ENCODE peak calls at places on chromosomes 6 and 20, in ten cellular contexts. O is H1, V is HCT116, R is transverse colon, X is stomach, Y is Panc1, N is endothelial cell of umbilical vein, M is spleen, T is GM23338, Q is suprapubic skin. J is an unnamed sample.

GRCh38 chr6:131754715-131755567 is 44.1 kb upstream of the CTAGE9 start:
- DNase-seq in N (no peak), V (no peak), O (no peak), R (no peak), M (no peak), X (no peak), Y (peak), Q (no peak), T (no peak), J (no peak)

GRCh38 chr20:45189067-45189611 is 14.4 kb downstream of the PI3 start:
- DNase-seq in O (no peak), Q (no peak), R (no peak), V (no peak), N (no peak), T (no peak), Y (no peak), M (no peak), X (no peak), J (no peak)

GRCh38 chr6:155186052-155186658 is 77.7 kb upstream of the CLDN20 start:
- DNase-seq in V (no peak), M (no peak), Q (no peak), X (no peak), N (peak), T (peak), Y (no peak), R (no peak), O (no peak), J (no peak)

GRCh38 chr6:2764610-2765165 is 505 bp upstream of the WRNIP1 start:
- DNase-seq in Y (no peak), V (no peak), R (peak), X (no peak), M (peak), N (no peak), T (peak), O (no peak), Q (peak), J (peak)

GRCh38 chr20:45934046-45934586 is 367 bp upstream of the PCIF1 start:
- DNase-seq in R (peak), T (peak), V (peak), X (peak), N (no peak), Y (no peak), Q (no peak), O (peak), M (peak), J (peak)

GRCh38 chr6:110524305-110524704 is 47.9 kb upstream of the SLC22A16 start:
- DNase-seq in M (no peak), R (no peak), T (no peak), X (no peak), N (no peak), O (no peak), Y (no peak), V (no peak), Q (no peak), J (no peak)

GRCh38 chr6:127855542-127856159 is 45.2 kb downstream of the THEMIS start:
- DNase-seq in R (no peak), M (no peak), X (no peak), Q (no peak), O (no peak), N (peak), Y (peak), V (no peak), T (peak), J (no peak)

GRCh38 chr6:161257778-161258457 is 15.9 kb downstream of the AGPAT4 start:
- DNase-seq in O (no peak), X (no peak), M (no peak), R (no peak), Q (no peak), Y (peak), V (no peak), T (no peak), N (peak), J (no peak)

GRCh38 chr6:13248953-13249432 is 79.3 kb downstream of the TBC1D7 start:
- DNase-seq in O (no peak), R (no peak), V (no peak), X (no peak), Q (no peak), N (no peak), M (no peak), Y (no peak), T (no peak), J (no peak)

GRCh38 chr6:106964099-106964498 is 10.4 kb downstream of the CD24 start:
- DNase-seq in N (no peak), Q (no peak), R (no peak), V (no peak), Y (no peak), X (no peak), T (no peak), M (no peak), O (no peak), J (no peak)

DNA sequence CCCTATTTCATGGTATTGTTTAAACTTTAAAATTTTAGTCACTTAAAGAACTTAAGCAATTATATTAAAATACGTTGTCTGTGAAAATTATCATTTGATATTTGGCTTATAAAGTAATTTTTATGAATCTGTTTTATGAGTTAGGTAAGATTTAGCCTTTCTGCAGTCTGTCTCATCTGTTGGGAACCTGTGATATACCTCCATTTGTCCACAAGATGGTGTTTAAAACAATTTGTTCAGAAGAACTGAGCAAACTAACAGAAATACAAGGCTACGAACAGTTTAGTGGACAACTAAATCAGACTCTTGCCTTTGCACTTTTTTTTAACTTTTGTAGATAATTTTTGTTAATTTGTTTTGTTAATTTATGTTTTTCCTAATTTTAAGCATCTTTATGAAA is 92.4 kb downstream of the COL9A1 start:
- DNase-seq in N (no peak), X (no peak), O (no peak), Y (no peak), R (no peak), V (no peak), T (peak), Q (no peak), M (no peak), J (no peak)
- TF ChIP-seq CTCF in N (no peak), X (no peak), O (peak), Y (peak), R (peak), V (peak), T (peak), Q (no peak), M (no peak), J (no peak)

DNA sequence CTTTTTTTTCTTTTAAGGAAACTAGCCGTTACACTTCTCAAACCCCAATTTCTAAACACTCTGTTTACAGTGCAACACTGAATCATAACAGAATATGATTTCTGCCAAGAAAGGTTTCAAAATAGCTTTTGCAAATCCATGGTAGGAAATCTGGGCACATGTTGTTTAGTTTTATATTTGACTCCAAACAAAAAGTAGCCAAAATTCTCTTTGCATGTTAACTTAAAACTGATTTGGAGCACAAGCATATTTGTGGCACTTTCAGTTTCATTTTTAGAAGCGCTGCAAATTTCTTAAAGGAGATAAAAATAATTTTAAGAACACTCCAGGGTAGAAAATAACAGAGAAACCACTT is 140.5 kb upstream of the CARMIL1 start:
- DNase-seq in R (no peak), N (peak), Y (no peak), T (no peak), M (no peak), V (no peak), O (no peak), Q (no peak), X (no peak), J (no peak)
- TF ChIP-seq POLR2AphosphoS5 in R (no peak), N (no peak), Y (no peak), T (no peak), M (no peak), V (no peak), O (no peak), Q (no peak), X (no peak), J (no peak)

GRCh38 chr20:34472246-34472925 is 43.8 kb upstream of the DYNLRB1 start:
- DNase-seq in X (no peak), Y (no peak), Q (no peak), M (no peak), V (peak), R (no peak), O (no peak), T (no peak), N (peak), J (no peak)

GRCh38 chr20:34473262-34473883 is 42.8 kb upstream of the DYNLRB1 start:
- DNase-seq in Y (no peak), R (peak), V (peak), Q (peak), T (peak), M (no peak), N (peak), X (no peak), O (peak), J (no peak)

GRCh38 chr20:34479627-34480026 is 36.6 kb upstream of the DYNLRB1 start:
- DNase-seq in R (no peak), Q (no peak), V (no peak), T (no peak), M (no peak), N (no peak), O (no peak), Y (no peak), X (no peak), J (no peak)

GRCh38 chr20:34475979-34476736 is 40.1 kb upstream of the DYNLRB1 start:
- DNase-seq in T (peak), X (peak), V (no peak), Q (no peak), M (peak), Y (no peak), N (peak), O (no peak), R (peak), J (peak)
- TF ChIP-seq CTCF in T (peak), X (no peak), V (no peak), Q (peak), M (peak), Y (no peak), N (peak), O (no peak), R (peak), J (peak)

GRCh38 chr6:166466178-166467122 is 83.7 kb upstream of the MPC1 start:
- DNase-seq in X (no peak), V (no peak), R (no peak), Y (no peak), N (peak), T (no peak), Q (no peak), M (no peak), O (no peak), J (no peak)
- TF ChIP-seq POLR2AphosphoS5 in X (peak), V (no peak), R (peak), Y (no peak), N (no peak), T (no peak), Q (no peak), M (no peak), O (no peak), J (no peak)

DNA sequence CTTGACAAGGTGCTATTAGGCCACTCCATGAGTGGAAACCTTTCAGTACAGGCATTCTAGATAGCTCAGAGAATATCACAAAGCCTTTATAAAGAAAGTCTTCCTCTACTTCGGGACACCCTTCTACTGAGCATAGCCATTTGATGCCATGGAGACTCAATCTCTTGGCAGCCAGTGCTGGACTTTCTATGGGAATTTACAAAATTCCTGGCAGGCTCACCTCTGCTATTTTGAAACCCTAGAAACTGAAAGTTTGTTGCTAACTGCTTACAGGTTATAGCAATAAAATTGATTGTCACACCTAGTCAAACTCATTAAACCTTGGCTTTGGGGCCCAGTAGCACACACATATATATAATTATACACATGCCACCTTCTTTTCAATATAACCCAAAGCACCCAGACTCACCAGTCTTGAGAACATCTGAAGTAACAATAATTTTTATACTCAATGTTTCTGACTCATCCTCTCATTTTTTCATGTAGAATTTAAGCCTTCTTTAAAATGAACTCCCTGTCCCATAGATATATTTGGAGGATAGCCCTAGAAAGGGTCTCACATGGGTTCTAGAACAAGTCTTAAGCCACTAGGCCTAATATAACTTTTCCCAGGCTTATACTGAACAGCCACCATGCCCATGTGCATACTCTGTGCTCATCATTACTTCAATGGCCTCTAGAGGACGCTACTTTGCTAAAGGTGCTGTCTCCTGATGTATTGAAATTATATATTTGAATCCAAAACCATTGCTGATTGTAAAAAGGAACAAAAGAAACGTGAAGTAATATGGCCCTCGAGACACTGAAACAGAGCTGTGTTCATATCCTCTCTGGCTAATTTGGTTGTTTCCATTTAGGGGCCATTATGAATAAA is 368.1 kb upstream of the MARCKS start:
- DNase-seq in N (no peak), R (no peak), Q (no peak), O (no peak), T (peak), M (no peak), Y (no peak), X (no peak), V (no peak), J (no peak)
- TF ChIP-seq CTCF in N (no peak), R (no peak), Q (no peak), O (peak), T (peak), M (no peak), Y (peak), X (no peak), V (peak), J (no peak)

GRCh38 chr6:25173951-25174474 is 105.2 kb upstream of the CARMIL1 start:
- DNase-seq in Y (peak), N (peak), X (no peak), O (no peak), T (no peak), V (peak), Q (no peak), M (no peak), R (no peak), J (peak)

GRCh38 chr6:25174678-25175077 is 104.5 kb upstream of the CARMIL1 start:
- DNase-seq in T (no peak), Q (no peak), O (no peak), Y (no peak), M (no peak), R (no peak), V (no peak), N (no peak), X (no peak), J (no peak)

GRCh38 chr6:25171301-25171700 is 107.9 kb upstream of the CARMIL1 start:
- DNase-seq in O (no peak), R (no peak), M (no peak), Q (no peak), N (no peak), X (no peak), V (no peak), T (no peak), Y (no peak), J (no peak)

GRCh38 chr6:25173232-25173631 is 105.9 kb upstream of the CARMIL1 start:
- DNase-seq in V (no peak), X (no peak), Q (no peak), O (no peak), N (no peak), R (no peak), Y (no peak), M (no peak), T (no peak), J (no peak)

DNA sequence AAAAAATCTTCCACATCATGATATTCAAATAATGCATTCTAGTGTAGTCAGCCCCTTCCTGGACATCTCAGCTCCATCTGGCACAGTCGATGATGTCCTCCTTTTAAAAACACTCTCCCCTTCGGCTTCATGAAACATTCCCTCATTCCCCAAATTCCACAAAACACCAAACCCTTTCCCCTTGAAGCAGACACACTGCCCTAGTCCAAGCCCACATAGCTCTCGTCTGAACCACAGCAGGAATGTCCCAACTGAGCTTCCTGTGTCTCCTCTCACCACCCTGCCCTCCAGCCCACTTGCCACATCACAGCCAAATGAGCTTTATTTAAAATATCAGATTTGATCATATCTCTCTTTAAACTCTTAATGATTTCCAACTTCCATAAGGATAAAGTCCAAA is 106.4 kb upstream of the CARMIL1 start:
- DNase-seq in T (peak), Y (no peak), N (no peak), Q (no peak), O (peak), R (no peak), M (no peak), X (no peak), V (no peak), J (no peak)
- TF ChIP-seq POLR2AphosphoS5 in T (no peak), Y (no peak), N (no peak), Q (no peak), O (no peak), R (no peak), M (no peak), X (no peak), V (no peak), J (no peak)

DNA sequence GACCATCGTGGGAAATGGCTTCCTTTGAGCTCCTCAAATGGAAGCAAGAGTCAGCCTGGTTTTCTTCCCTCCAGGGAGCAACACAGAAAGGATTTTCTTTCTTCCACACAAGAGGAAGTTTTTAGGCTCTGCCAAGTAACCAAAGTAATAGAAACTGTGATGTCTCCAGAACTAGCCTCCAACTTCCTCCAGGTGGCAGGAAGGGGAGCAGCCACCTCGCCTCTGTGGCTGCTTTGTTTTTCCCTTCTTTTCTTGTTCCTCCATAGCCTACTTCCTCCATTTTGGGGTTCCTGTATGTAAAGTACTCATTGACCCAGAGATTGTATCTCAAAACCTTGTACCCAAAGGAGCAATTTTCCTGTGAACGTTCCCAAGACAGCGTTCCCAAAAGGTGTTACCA is 32.7 kb upstream of the CCR6 start:
- DNase-seq in N (no peak), V (no peak), X (no peak), O (no peak), M (no peak), Y (no peak), R (no peak), Q (no peak), T (no peak), J (peak)
- TF ChIP-seq CTCF in N (no peak), V (no peak), X (no peak), O (peak), M (peak), Y (no peak), R (no peak), Q (no peak), T (peak), J (no peak)

GRCh38 chr6:165971202-165971601 is 196.4 kb downstream of the TBXT start:
- DNase-seq in R (no peak), T (no peak), Y (no peak), V (no peak), Q (no peak), O (no peak), X (no peak), N (no peak), M (no peak), J (no peak)

GRCh38 chr6:165968409-165968807 is 199.2 kb downstream of the TBXT start:
- DNase-seq in Q (no peak), T (no peak), X (no peak), N (no peak), R (no peak), M (no peak), V (no peak), O (no peak), Y (no peak), J (no peak)

GRCh38 chr6:165970001-165970400 is 197.7 kb downstream of the TBXT start:
- DNase-seq in N (no peak), Q (no peak), X (no peak), Y (no peak), T (no peak), M (no peak), O (no peak), R (no peak), V (no peak), J (no peak)

GRCh38 chr6:165967768-165968408 is 199.8 kb downstream of the TBXT start:
- DNase-seq in R (no peak), Q (no peak), Y (no peak), V (no peak), X (no peak), O (no peak), T (no peak), M (no peak), N (no peak), J (no peak)

DNA sequence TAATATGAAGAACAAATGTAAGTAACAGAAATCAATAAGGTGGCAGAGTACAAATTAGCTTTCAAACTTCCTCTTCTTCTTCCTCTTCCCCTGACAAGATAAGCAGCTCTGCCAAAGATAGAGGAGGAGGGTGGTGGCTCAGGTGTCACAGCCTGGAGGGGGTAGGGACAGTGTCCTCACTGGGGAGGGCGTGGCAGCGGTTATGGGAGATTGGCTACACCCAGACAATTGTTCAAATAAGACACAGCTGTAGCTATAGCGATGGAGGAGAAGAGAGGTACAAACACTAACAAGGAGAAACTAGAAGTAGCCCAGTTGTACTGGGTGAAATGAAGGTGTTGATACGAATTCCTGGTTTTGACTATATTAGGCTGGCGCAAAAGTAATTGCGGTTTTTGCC is 198.5 kb downstream of the TBXT start:
- DNase-seq in N (no peak), M (no peak), V (no peak), X (no peak), Y (no peak), O (no peak), R (no peak), T (no peak), Q (no peak), J (no peak)
- TF ChIP-seq POLR2AphosphoS5 in N (no peak), M (no peak), V (no peak), X (no peak), Y (no peak), O (no peak), R (no peak), T (no peak), Q (no peak), J (no peak)

DNA sequence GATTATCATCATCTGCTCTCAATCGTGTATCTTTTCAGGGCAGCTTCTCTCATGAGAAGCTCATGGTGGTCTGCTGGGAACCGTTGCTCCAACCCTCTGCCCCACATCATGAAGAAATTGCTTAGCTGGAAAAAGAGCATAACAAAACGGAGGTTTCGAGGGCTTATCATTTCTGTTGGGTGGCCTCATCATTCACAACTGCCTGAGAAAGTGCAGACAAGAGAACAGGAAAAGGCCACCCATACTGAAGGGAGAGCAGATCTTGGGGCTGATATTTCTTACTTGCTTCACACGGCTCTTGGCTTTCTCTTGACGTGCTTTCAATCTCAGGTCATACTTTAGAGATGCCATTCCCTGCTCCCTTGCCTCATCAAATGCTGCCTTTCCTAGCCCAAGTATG is 471.6 kb downstream of the CD83 start:
- DNase-seq in T (no peak), V (no peak), M (no peak), N (no peak), R (no peak), X (no peak), O (no peak), Y (no peak), Q (no peak), J (no peak)
- TF ChIP-seq CTCF in T (no peak), V (no peak), M (no peak), N (no peak), R (no peak), X (no peak), O (no peak), Y (no peak), Q (no peak), J (no peak)

J was measured in HL-60.